ENCODE peak calls at places on chromosomes 4 and X, in seven cellular contexts. A is MM.1S, N is pancreas, C is fibroblast of lung, I is hepatocyte, O is cardiac muscle cell, H is endodermal cell. Q is an unnamed sample.

GRCh38 chrX:154121961-154122360 is 22.1 kb upstream of the OPN1LW start:
- DNase-seq in A (no peak), N (peak; percentile 18), C (no peak), I (no peak), O (no peak), H (no peak), Q (no peak)

GRCh38 chrX:149370097-149370496 is 135.0 kb downstream of the IDS start:
- DNase-seq in A (no peak), N (no peak), C (peak; percentile 80), I (no peak), O (no peak), H (no peak), Q (no peak)

GRCh38 chr4:99857302-99857701 is 36.9 kb downstream of the LAMTOR3 start:
- DNase-seq in A (no peak), N (no peak), C (no peak), I (no peak), O (no peak), H (no peak), Q (no peak)

GRCh38 chrX:55907968-55908607 is 190.5 kb downstream of the RRAGB start:
- DNase-seq in A (peak; percentile 65), N (peak; percentile 41), C (peak; percentile 7), I (peak; percentile 84), O (peak; percentile 63), H (peak; percentile 88), Q (peak; percentile 13)

GRCh38 chrX:131827935-131828334 is 195.2 kb upstream of the STK26 start:
- DNase-seq in A (peak; percentile 87), N (no peak), C (no peak), I (no peak), O (peak; percentile 63), H (peak; percentile 78), Q (peak; percentile 35)

GRCh38 chr4:22498866-22499265 is 17.0 kb downstream of the ADGRA3 start:
- DNase-seq in A (no peak), N (no peak), C (no peak), I (no peak), O (no peak), H (no peak), Q (no peak)

GRCh38 chrX:77595848-77596247 is 148.7 kb downstream of the FGF16 start:
- DNase-seq in A (no peak), N (no peak), C (peak; percentile 16), I (no peak), O (no peak), H (no peak), Q (no peak)

GRCh38 chr4:6416518-6417286 is 55.7 kb downstream of the PPP2R2C start:
- DNase-seq in A (no peak), N (no peak), C (no peak), I (no peak), O (no peak), H (no peak), Q (peak; percentile 59)

GRCh38 chr4:37891221-37892159 is 606 bp downstream of the TBC1D1 start:
- DNase-seq in A (peak; percentile 84), N (peak; percentile 7), C (peak; percentile 15), I (no peak), O (peak; percentile 10), H (peak; percentile 70), Q (no peak)

GRCh38 chr4:157217708-157218107 is 2.8 kb upstream of the GRIA2 start:
- DNase-seq in A (peak; percentile 19), N (no peak), C (peak; percentile 15), I (peak; percentile 30), O (peak; percentile 36), H (no peak), Q (no peak)

GRCh38 chrX:13794417-13794816 is 22.5 kb downstream of the GPM6B start:
- DNase-seq in A (no peak), N (no peak), C (no peak), I (no peak), O (no peak), H (no peak), Q (no peak)

GRCh38 chr4:145954924-145955339 is 16.3 kb upstream of the ZNF827 start:
- DNase-seq in A (no peak), N (peak; percentile 25), C (peak; percentile 99), I (peak; percentile 47), O (no peak), H (no peak), Q (peak; percentile 14)

GRCh38 chr4:31125061-31125460 is 404.9 kb downstream of the PCDH7 start:
- DNase-seq in A (no peak), N (no peak), C (no peak), I (no peak), O (no peak), H (no peak), Q (no peak)

GRCh38 chrX:132463411-132463810 is 25.4 kb downstream of the MBNL3 start:
- DNase-seq in A (peak; percentile 64), N (no peak), C (peak; percentile 2), I (peak; percentile 14), O (no peak), H (peak; percentile 63), Q (peak; percentile 18)

GRCh38 chr4:12421364-12421763 is 992.7 kb upstream of the HS3ST1 start:
- DNase-seq in A (no peak), N (no peak), C (no peak), I (peak; percentile 17), O (no peak), H (no peak), Q (no peak)

GRCh38 chr4:15691346-15692140 is 9.9 kb downstream of the FAM200B start:
- DNase-seq in A (no peak), N (no peak), C (peak; percentile 75), I (no peak), O (no peak), H (no peak), Q (no peak)

GRCh38 chrX:9566150-9566621 is 101.3 kb downstream of the TBL1X start:
- DNase-seq in A (no peak), N (peak; percentile 37), C (peak; percentile 91), I (peak; percentile 28), O (no peak), H (no peak), Q (no peak)

GRCh38 chr4:39061450-39061849 is 582 bp upstream of the KLHL5 start:
- DNase-seq in A (no peak), N (no peak), C (no peak), I (no peak), O (no peak), H (no peak), Q (no peak)

GRCh38 chr4:189497996-189498395 is 442.7 kb upstream of the FRG1 start:
- DNase-seq in A (no peak), N (no peak), C (no peak), I (no peak), O (no peak), H (no peak), Q (no peak)

GRCh38 chr4:175271010-175271630 is 353.0 kb downstream of the ADAM29 start:
- DNase-seq in A (peak; percentile 64), N (no peak), C (no peak), I (no peak), O (no peak), H (no peak), Q (no peak)
- H3K36me3 ChIP-seq in A (no peaks in the 10 kb centered on the region), N (no peaks in the 10 kb centered on the region), C (no peaks in the 10 kb centered on the region), I (no peaks in the 10 kb centered on the region), O (no peaks in the 10 kb centered on the region), H (no peaks in the 10 kb centered on the region), Q (no peaks in the 10 kb centered on the region)

DNA sequence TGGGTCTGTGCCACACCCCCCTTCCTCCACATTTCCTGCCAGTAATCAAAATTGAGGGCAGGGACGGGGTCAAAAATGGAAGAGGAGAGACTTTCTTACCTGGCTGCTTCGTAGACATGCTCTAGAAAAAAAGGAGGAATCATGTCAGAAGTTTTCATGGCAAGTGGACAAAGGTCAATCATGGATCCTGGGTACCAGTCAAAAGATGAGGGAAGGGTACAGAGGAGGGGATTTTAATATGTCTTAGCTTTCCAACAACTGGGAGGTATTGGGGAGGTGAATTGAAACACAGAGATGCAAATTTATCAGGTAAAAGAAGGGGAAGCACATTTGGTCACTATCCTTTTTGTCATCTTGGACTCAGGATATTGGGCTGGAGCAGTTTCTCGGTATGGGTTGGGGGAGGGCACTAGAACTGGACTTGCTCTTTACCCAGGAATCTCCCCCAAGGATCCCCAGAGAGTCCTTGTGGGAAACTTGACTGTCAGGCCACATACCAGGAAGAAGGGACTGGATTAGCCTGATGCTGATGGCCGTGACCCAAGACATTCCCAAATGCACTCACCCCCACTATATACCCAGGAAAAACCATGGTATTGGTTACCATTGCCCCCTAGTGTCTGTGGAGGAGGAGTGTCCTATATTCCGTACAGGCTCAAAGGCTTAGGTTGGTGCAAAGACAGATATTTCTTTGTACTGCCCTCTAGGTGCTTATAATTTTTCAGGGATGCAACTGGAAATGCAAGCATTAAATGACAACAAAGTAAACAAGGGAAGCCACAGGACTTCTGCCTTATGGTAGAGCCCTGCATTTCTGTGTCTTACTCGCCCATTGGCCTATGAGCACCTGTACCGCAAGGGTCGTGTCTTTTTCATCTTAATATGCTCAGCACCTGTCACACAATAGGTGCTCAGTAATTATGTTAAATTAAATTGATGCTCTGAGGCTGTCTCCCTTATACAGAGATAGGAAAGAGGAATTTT is 16.8 kb downstream of the VSIG4 start:
- DNase-seq in A (no peak), N (no peak), C (no peak), I (no peak), O (no peak), H (peak; percentile 52), Q (no peak)
- TF ChIP-seq CTCF in A (peak; percentile 24), N (no peak), C (no peak), I (no peak), O (peak; percentile 16), H (peak; percentile 68), Q (no peak)

GRCh38 chr4:67684839-67685531 is 16.0 kb downstream of the UBA6 start:
- DNase-seq in A (no peak), N (no peak), C (peak; percentile 21), I (no peak), O (no peak), H (no peak), Q (no peak)
- H3K36me3 ChIP-seq in A (peaks cover 2% of the 10 kb centered on the region), N (no peaks in the 10 kb centered on the region), C (peaks cover 2% of the 10 kb centered on the region), I (no peaks in the 10 kb centered on the region), O (peaks cover 15% of the 10 kb centered on the region), H (peaks cover 61% of the 10 kb centered on the region), Q (peaks cover 5% of the 10 kb centered on the region)

DNA sequence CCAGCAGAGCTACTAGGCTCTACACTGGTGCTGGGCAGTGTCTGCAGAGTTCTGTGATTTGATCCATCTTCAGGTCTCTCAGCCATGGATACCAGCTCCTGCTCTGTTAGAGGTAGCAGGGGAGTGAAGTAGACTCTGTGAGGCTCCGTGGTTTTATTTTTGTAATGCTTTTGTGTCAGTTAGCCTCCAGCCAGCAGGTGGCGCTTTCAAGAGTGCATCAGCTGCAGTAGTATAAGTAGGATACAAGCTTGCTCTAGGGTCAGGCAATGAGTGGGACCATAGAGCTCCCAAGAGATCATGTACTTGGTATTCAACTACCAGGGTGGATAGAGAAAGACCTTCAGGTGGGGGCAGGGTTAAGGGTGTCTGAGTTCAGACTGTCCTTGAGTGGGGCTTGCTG is 362.5 kb upstream of the TRAM1L1 start:
- DNase-seq in A (peak; percentile 20), N (no peak), C (no peak), I (no peak), O (no peak), H (peak; percentile 80), Q (peak; percentile 37)
- TF ChIP-seq CTCF in A (peak; percentile 40), N (no peak), C (no peak), I (no peak), O (no peak), H (peak; percentile 68), Q (peak; percentile 51)

DNA sequence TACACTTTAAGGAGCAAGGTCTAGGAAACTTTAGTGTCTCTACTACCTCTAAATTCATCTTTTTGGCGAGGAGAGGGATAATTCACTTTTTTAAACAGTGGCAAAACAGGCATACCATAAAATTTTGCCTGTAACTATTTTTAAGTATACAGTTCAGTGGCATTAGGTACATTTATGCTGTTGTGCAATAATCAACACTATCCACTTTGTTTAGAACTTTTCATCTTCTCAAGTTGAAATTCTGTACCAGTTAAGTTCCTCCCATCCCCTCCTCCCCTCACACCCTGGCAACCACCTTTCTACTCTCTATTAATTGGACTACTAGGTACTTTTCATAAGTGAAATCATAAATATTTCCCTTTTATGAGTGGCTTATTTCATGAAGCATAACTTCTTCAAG is 31.4 kb downstream of the NUP54 start:
- DNase-seq in A (no peak), N (no peak), C (no peak), I (no peak), O (no peak), H (no peak), Q (no peak)
- H3K36me3 ChIP-seq in A (peaks cover 16% of the 10 kb centered on the region), N (no peaks in the 10 kb centered on the region), C (peaks cover 5% of the 10 kb centered on the region), I (no peaks in the 10 kb centered on the region), O (peaks cover 47% of the 10 kb centered on the region), H (peaks cover 92% of the 10 kb centered on the region), Q (peaks cover 56% of the 10 kb centered on the region)